ENCODE peak calls at places on chromosomes 16 and 17, in five cellular contexts. B, C, F, H and J are unnamed samples.

GRCh38 chr17:39618956-39619785 is 7.6 kb upstream of the PPP1R1B start:
- DNase-seq in B (no peak), C (peak; percentile 80), F (no peak), H (no peak), J (no peak)

GRCh38 chr16:49021136-49021535 is 260.5 kb downstream of the CBLN1 start:
- DNase-seq in B (no peak), C (no peak), F (no peak), H (no peak), J (no peak)

GRCh38 chr17:54901230-54901847 is 687 bp downstream of the TOM1L1 start:
- DNase-seq in B (no peak), C (no peak), F (peak; percentile 53), H (no peak), J (no peak)

GRCh38 chr16:69340095-69340644 is 598 bp downstream of the NIP7 start:
- DNase-seq in B (no peak), C (no peak), F (no peak), H (no peak), J (no peak)

GRCh38 chr16:29729116-29729521 is 16.7 kb downstream of the C16orf54 start:
- DNase-seq in B (no peak), C (no peak), F (peak; percentile 44), H (no peak), J (peak; percentile 49)

GRCh38 chr17:15092261-15092660 is 172.9 kb downstream of the PMP22 start:
- DNase-seq in B (peak; percentile 47), C (no peak), F (no peak), H (no peak), J (no peak)

GRCh38 chr16:28181557-28181914 is 30.2 kb downstream of the XPO6 start:
- DNase-seq in B (peak; percentile 34), C (no peak), F (peak; percentile 54), H (no peak), J (no peak)

GRCh38 chr16:23448392-23448791 is 4.6 kb downstream of the COG7 start:
- DNase-seq in B (no peak), C (no peak), F (no peak), H (no peak), J (no peak)

GRCh38 chr17:78429618-78429995 is 51.2 kb downstream of the PGS1 start:
- DNase-seq in B (no peak), C (no peak), F (no peak), H (no peak), J (no peak)

GRCh38 chr16:46607529-46607928 is 13.7 kb downstream of the SHCBP1 start:
- DNase-seq in B (no peak), C (no peak), F (no peak), H (no peak), J (peak; percentile 57)

GRCh38 chr17:34318474-34318873 is 761 bp upstream of the CCL8 start:
- DNase-seq in B (no peak), C (no peak), F (no peak), H (no peak), J (peak; percentile 35)

GRCh38 chr16:72255785-72256184 is 83.8 kb upstream of the PMFBP1 start:
- DNase-seq in B (no peak), C (no peak), F (no peak), H (no peak), J (no peak)

GRCh38 chr17:82020874-82021727 is 1.6 kb downstream of the CENPX start:
- DNase-seq in B (peak; percentile 85), C (peak; percentile 93), F (peak; percentile 79), H (peak; percentile 80), J (peak; percentile 67)

GRCh38 chr16:57720142-57720575 is 15.4 kb upstream of the KATNB1 start:
- DNase-seq in B (peak; percentile 52), C (no peak), F (peak; percentile 47), H (peak; percentile 85), J (peak; percentile 85)

GRCh38 chr17:82917656-82918345 is 78.0 kb upstream of the ZNF750 start:
- DNase-seq in B (no peak), C (no peak), F (peak; percentile 33), H (no peak), J (peak; percentile 48)

GRCh38 chr17:38556234-38556633 is 49.5 kb downstream of the SRCIN1 start:
- DNase-seq in B (no peak), C (no peak), F (no peak), H (no peak), J (peak; percentile 72)

GRCh38 chr17:41723801-41724475 is 10.5 kb downstream of the HAP1 start:
- DNase-seq in B (no peak), C (no peak), F (no peak), H (no peak), J (no peak)

GRCh38 chr17:41784207-41784744 is 2.2 kb downstream of the JUP start:
- DNase-seq in B (peak; percentile 80), C (no peak), F (peak; percentile 96), H (no peak), J (peak; percentile 97)

GRCh38 chr16:89300311-89300975 is 82.9 kb downstream of the ZNF778 start:
- DNase-seq in B (peak; percentile 60), C (no peak), F (no peak), H (peak; percentile 74), J (no peak)
- TF ChIP-seq POLR2A in B (no peak), C (no peak), F (no peak), H (no peak), J (no peak)

DNA sequence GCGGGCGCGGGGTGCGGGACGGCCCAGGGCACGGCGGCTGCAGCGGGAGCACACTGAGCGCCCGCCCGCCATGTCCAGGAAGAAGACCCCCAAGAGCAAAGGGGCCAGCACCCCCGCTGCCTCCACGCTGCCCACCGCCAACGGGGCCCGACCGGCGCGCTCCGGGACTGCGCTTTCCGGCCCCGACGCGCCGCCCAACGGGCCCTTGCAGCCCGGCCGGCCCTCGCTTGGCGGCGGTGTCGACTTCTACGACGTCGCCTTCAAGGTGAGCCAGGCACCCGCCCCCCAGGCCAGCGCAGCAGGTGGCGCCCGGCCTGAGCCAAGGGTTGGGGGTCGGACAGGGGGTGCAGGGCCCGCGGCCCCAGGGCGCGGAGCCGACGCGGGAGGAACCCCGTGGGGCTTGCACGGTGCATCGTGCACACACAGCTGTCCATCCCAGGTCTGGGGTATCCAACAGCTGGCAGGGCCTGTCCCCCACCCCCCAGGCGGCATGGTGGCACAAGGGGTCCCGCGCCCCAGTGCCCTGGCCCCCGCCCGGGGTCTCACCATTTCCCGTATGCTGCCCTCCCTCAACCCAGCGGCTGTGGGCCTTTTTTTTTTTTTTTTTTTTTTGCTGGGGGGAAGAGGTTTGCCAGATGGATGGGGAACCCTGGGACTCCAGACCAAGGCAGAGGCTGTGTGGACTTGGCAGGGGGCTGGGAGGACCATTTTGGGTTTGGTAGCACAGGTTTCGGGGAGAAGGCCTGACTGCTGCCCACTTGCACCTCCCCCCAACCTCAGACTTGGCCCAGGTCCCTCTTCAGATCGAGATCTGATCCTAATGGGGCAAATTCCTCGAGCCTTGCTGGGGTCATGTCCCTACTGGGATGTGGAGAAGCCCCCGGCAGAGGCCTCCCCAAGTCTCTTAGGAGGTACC is 547 bp downstream of the RAB26 start:
- DNase-seq in B (peak; percentile 46), C (no peak), F (peak; percentile 67), H (no peak), J (peak; percentile 46)
- TF ChIP-seq POLR2A in B (no peak), C (no peak), F (no peak), H (no peak), J (peak; percentile 3)

GRCh38 chr17:58324409-58325288 is 3.9 kb downstream of the TSPOAP1 start:
- DNase-seq in B (peak; percentile 52), C (no peak), F (no peak), H (no peak), J (no peak)

GRCh38 chr17:58323420-58324408 is 4.9 kb downstream of the TSPOAP1 start:
- DNase-seq in B (peak; percentile 32), C (no peak), F (no peak), H (no peak), J (no peak)

GRCh38 chr17:58321571-58322525 is 6.7 kb downstream of the TSPOAP1 start:
- DNase-seq in B (peak; percentile 18), C (no peak), F (peak; percentile 72), H (no peak), J (no peak)

GRCh38 chr17:58320570-58321323 is 7.8 kb downstream of the TSPOAP1 start:
- DNase-seq in B (no peak), C (no peak), F (no peak), H (no peak), J (no peak)

DNA sequence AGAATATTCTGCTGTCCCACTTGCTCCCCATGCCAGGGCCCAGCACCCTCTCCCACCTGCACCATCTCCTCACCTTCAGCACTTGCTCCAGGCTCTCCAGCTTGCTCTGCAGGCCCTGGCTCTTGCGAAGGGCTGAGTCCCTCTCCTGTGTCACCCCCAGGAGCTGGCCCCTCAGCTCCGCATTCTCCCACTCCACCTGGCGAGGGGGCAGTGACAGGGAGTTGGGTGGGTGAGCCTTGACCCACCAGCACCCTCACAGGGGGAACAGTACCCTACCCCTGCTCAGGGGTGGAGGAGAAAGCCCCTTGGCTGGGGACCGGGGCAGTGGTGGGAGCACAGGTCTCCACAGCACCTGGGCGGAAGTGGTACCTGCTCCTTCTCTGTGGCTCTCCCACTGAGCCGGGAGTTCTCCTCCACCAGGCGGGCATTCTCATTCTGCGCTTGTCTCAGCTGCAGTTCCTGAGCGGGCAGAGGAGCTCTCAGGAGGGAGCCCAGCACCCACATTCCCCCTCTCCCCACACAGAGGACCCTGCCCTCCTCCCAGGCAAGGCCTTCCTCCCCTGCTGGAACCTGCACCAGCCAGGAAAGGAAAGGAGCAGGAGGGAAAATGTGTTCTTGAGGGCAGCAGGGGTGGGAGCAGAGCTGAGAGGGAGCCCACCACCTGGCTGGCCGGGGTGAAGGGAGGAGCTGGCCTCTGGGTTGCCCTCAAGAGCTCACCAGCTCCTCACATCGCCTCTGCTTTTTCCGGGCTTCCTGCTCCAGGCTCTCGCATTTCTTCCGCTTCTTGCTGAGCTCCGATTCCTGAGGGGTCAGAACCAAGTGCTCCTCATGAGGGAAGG is 5.8 kb downstream of the TSPOAP1 start:
- DNase-seq in B (peak; percentile 7), C (no peak), F (no peak), H (no peak), J (no peak)
- TF ChIP-seq POLR2A in B (no peak), C (no peak), F (no peak), H (no peak), J (peak; percentile 3)

GRCh38 chr17:45144199-45145034 is 3.9 kb upstream of the HEXIM1 start:
- DNase-seq in B (peak; percentile 64), C (peak; percentile 92), F (no peak), H (peak; percentile 49), J (peak; percentile 54)

GRCh38 chr17:45145035-45145389 is 3.3 kb upstream of the HEXIM1 start:
- DNase-seq in B (no peak), C (no peak), F (no peak), H (no peak), J (no peak)

GRCh38 chr17:45146166-45146565 is 2.1 kb upstream of the HEXIM1 start:
- DNase-seq in B (no peak), C (peak; percentile 86), F (no peak), H (no peak), J (no peak)

GRCh38 chr17:45143101-45143670 is 5.1 kb upstream of the HEXIM1 start:
- DNase-seq in B (peak; percentile 38), C (no peak), F (no peak), H (no peak), J (no peak)

GRCh38 chr17:45143767-45144198 is 4.5 kb upstream of the HEXIM1 start:
- DNase-seq in B (peak; percentile 95), C (peak; percentile 98), F (no peak), H (peak; percentile 90), J (peak; percentile 91)
- TF ChIP-seq POLR2A in B (peak; percentile 17), C (no peak), F (no peak), H (no peak), J (peak; percentile 11)